ENCODE peak calls at places on chromosomes 7 and 10, in five cellular contexts. One of them, this sample, is unnamed.

GRCh38 chr10:95327367-95327766 is 36.6 kb upstream of the PDLIM1 start:
- DNase-seq in esophagus squamous epithelium: no peak
- DNase-seq in body of pancreas: peak
- DNase-seq in AG10803: peak
- DNase-seq in cardiac fibroblast: peak
- DNase-seq in this sample: no peak

GRCh38 chr7:27156508-27156898 is at the start of gene HOXA7:
- DNase-seq in cardiac fibroblast: no peak
- DNase-seq in body of pancreas: peak
- DNase-seq in esophagus squamous epithelium: no peak
- DNase-seq in AG10803: peak
- DNase-seq in this sample: no peak

GRCh38 chr7:90165724-90166123 is 11.5 kb downstream of the STEAP1 start:
- DNase-seq in cardiac fibroblast: no peak
- DNase-seq in esophagus squamous epithelium: no peak
- DNase-seq in body of pancreas: no peak
- DNase-seq in AG10803: no peak
- DNase-seq in this sample: no peak

GRCh38 chr7:159205833-159206232 is 61.2 kb upstream of the VIPR2 start:
- DNase-seq in AG10803: no peak
- DNase-seq in esophagus squamous epithelium: no peak
- DNase-seq in cardiac fibroblast: no peak
- DNase-seq in body of pancreas: no peak
- DNase-seq in this sample: no peak

GRCh38 chr10:131246775-131247174 is 64.7 kb downstream of the TCERG1L start:
- DNase-seq in body of pancreas: no peak
- DNase-seq in cardiac fibroblast: no peak
- DNase-seq in esophagus squamous epithelium: no peak
- DNase-seq in AG10803: no peak
- DNase-seq in this sample: no peak

GRCh38 chr10:1529806-1530413 is 207.4 kb downstream of the ADARB2 start:
- DNase-seq in body of pancreas: no peak
- DNase-seq in cardiac fibroblast: no peak
- DNase-seq in AG10803: no peak
- DNase-seq in esophagus squamous epithelium: no peak
- DNase-seq in this sample: no peak

GRCh38 chr7:85021090-85021704 is 165.7 kb downstream of the SEMA3D start:
- DNase-seq in cardiac fibroblast: peak
- DNase-seq in esophagus squamous epithelium: no peak
- DNase-seq in body of pancreas: no peak
- DNase-seq in AG10803: peak
- DNase-seq in this sample: no peak

GRCh38 chr10:75049316-75050285 is 61.9 kb upstream of the SAMD8 start:
- DNase-seq in esophagus squamous epithelium: no peak
- DNase-seq in body of pancreas: no peak
- DNase-seq in AG10803: no peak
- DNase-seq in cardiac fibroblast: no peak
- DNase-seq in this sample: no peak

GRCh38 chr10:83612050-83612449 is 527.3 kb upstream of the GHITM start:
- DNase-seq in body of pancreas: no peak
- DNase-seq in cardiac fibroblast: peak
- DNase-seq in esophagus squamous epithelium: no peak
- DNase-seq in AG10803: peak
- DNase-seq in this sample: peak

GRCh38 chr10:111303887-111304286 is 227.1 kb downstream of the ADRA2A start:
- DNase-seq in AG10803: no peak
- DNase-seq in body of pancreas: no peak
- DNase-seq in esophagus squamous epithelium: no peak
- DNase-seq in cardiac fibroblast: no peak
- DNase-seq in this sample: no peak

GRCh38 chr7:133674079-133674478 is 421.2 kb downstream of the EXOC4 start:
- DNase-seq in AG10803: no peak
- DNase-seq in cardiac fibroblast: no peak
- DNase-seq in body of pancreas: no peak
- DNase-seq in esophagus squamous epithelium: no peak
- DNase-seq in this sample: no peak

GRCh38 chr7:128389815-128390329 is 19.9 kb downstream of the IMPDH1 start:
- DNase-seq in esophagus squamous epithelium: no peak
- DNase-seq in AG10803: no peak
- DNase-seq in cardiac fibroblast: no peak
- DNase-seq in body of pancreas: no peak
- DNase-seq in this sample: no peak

DNA sequence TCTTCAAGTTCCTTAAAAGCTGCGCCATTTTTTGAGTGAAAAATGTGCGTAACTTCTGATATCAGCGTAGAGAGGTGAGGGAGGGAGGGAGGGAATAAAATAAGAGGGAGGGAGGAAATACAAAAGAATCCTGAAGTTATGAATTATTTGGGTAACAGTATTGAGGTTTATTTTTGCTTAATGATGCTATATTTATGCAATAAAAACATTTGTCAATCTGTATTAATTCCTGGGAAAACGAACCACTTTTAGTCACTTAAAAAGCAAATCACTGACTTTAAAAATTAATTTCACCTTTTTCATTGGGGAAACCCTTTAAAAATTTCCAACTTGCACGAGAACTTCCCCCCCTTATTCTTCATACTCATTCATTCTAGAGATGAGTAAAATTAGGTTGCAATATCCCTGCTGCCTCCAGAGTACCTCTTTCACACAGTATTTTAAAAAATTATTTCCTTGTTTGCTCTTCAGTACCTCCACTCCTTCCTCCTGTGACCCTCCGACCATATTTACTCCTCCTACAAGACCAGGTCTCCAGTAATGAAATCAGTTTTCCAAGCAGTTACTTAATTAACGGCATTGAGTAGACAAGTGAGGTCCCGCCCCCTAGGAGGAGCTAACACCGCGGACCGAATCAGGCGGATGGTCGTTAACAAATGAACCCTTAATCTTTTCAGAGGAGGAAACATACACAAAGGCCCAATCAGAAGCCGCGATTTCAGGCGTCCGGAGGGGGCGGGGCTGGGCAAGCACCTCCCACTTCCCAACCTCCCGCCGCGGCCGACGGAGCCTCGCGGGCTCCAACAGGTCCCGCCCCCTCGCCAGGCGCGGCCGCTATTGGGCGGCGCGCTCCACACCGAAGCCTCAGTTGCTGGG is 521 bp upstream of the TRIM24 start:
- DNase-seq in AG10803: peak
- DNase-seq in esophagus squamous epithelium: peak
- DNase-seq in body of pancreas: peak
- DNase-seq in cardiac fibroblast: peak
- DNase-seq in this sample: no peak
- TF ChIP-seq CTCF in AG10803: peak
- TF ChIP-seq CTCF in esophagus squamous epithelium: no peak
- TF ChIP-seq CTCF in body of pancreas: peak
- TF ChIP-seq CTCF in cardiac fibroblast: peak
- TF ChIP-seq CTCF in this sample: peak

GRCh38 chr10:102673961-102674511 is 29.8 kb downstream of the TRIM8 start:
- DNase-seq in body of pancreas: no peak
- DNase-seq in cardiac fibroblast: peak
- DNase-seq in AG10803: peak
- DNase-seq in esophagus squamous epithelium: no peak
- DNase-seq in this sample: no peak
- H3K4me3 ChIP-seq in body of pancreas: no peak
- H3K4me3 ChIP-seq in cardiac fibroblast: peak
- H3K4me3 ChIP-seq in AG10803: peak
- H3K4me3 ChIP-seq in esophagus squamous epithelium: peak
- H3K4me3 ChIP-seq in this sample: peak

DNA sequence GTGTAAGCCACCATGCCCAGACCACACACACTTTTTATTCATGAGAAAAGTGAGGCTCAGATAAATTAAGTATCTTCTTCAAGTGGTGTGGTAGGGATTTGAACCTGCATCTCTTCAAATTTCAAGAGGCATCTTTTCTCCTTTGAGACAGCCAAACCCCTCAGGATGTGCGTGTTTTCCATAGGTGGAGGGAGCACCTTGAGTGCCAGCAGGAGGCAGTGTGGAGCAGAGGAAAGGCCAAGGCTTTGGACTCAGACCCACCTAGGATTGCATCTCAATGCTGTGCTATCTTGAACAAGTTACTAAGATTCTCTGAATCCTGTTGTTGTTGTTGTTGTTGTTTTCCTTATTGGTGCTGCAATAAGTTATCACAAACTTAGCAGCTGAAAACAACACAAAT is 40.2 kb upstream of the MYL10 start:
- DNase-seq in esophagus squamous epithelium: no peak
- DNase-seq in cardiac fibroblast: peak
- DNase-seq in AG10803: no peak
- DNase-seq in body of pancreas: no peak
- DNase-seq in this sample: no peak
- TF ChIP-seq CTCF in esophagus squamous epithelium: no peak
- TF ChIP-seq CTCF in cardiac fibroblast: peak
- TF ChIP-seq CTCF in AG10803: peak
- TF ChIP-seq CTCF in body of pancreas: no peak
- TF ChIP-seq CTCF in this sample: peak

GRCh38 chr7:112450807-112451661 is 774 bp downstream of the IFRD1 start:
- DNase-seq in body of pancreas: peak
- DNase-seq in cardiac fibroblast: peak
- DNase-seq in AG10803: peak
- DNase-seq in esophagus squamous epithelium: peak
- DNase-seq in this sample: peak

GRCh38 chr7:112453505-112454171 is 3.4 kb downstream of the IFRD1 start:
- DNase-seq in cardiac fibroblast: peak
- DNase-seq in body of pancreas: no peak
- DNase-seq in AG10803: peak
- DNase-seq in esophagus squamous epithelium: no peak
- DNase-seq in this sample: peak

GRCh38 chr7:112449353-112449752 is 907 bp upstream of the IFRD1 start:
- DNase-seq in AG10803: no peak
- DNase-seq in esophagus squamous epithelium: no peak
- DNase-seq in body of pancreas: peak
- DNase-seq in cardiac fibroblast: peak
- DNase-seq in this sample: no peak

GRCh38 chr7:112449902-112450806 is at the start of gene IFRD1:
- DNase-seq in esophagus squamous epithelium: peak
- DNase-seq in body of pancreas: peak
- DNase-seq in AG10803: peak
- DNase-seq in cardiac fibroblast: peak
- DNase-seq in this sample: peak

GRCh38 chr7:112452102-112452888 is 2.0 kb downstream of the IFRD1 start:
- DNase-seq in cardiac fibroblast: peak
- DNase-seq in esophagus squamous epithelium: no peak
- DNase-seq in AG10803: peak
- DNase-seq in body of pancreas: peak
- DNase-seq in this sample: no peak
- H3K4me3 ChIP-seq in cardiac fibroblast: peak
- H3K4me3 ChIP-seq in esophagus squamous epithelium: peak
- H3K4me3 ChIP-seq in AG10803: peak
- H3K4me3 ChIP-seq in body of pancreas: peak
- H3K4me3 ChIP-seq in this sample: peak

DNA sequence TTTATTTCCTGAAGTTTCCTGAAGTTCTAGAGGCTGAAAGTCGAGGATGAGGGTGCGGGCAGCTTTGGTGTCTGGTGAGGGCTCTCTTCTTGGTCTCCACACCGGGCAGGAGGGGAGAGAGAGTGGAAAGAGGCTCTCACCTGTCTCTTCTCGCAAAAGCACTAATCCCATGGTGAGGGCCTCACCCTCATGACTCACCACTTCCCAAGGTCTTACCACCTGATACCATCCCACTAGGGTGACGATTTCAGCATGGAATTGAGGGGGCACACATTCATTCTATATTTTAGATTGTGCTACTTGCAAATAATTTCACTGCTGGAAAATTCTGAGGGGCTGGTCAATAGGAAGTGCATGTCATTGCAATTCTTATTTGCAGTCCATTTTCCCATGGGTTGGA is 292.9 kb downstream of the DPP6 start:
- DNase-seq in AG10803: no peak
- DNase-seq in cardiac fibroblast: no peak
- DNase-seq in body of pancreas: no peak
- DNase-seq in esophagus squamous epithelium: no peak
- DNase-seq in this sample: no peak
- TF ChIP-seq CTCF in AG10803: no peak
- TF ChIP-seq CTCF in cardiac fibroblast: no peak
- TF ChIP-seq CTCF in body of pancreas: no peak
- TF ChIP-seq CTCF in esophagus squamous epithelium: no peak
- TF ChIP-seq CTCF in this sample: no peak